ENCODE peak calls at places on chromosomes 3 and 15, in five cellular contexts. J is HCT116, B is stomach, R is transverse colon, V is spleen. Y is an unnamed sample.

GRCh38 chr3:51538115-51538458 is 432 bp upstream of the RAD54L2 start:
- DNase-seq in J (no peak), B (no peak), R (no peak), V (no peak), Y (no peak)

GRCh38 chr3:54783611-54784010 is 144.2 kb downstream of the LRTM1 start:
- DNase-seq in J (no peak), B (no peak), R (no peak), V (no peak), Y (no peak)

GRCh38 chr3:198113219-198114053 is 153.4 kb downstream of the LMLN start:
- DNase-seq in J (no peak), B (no peak), R (no peak), V (peak; percentile 88), Y (no peak)

GRCh38 chr3:142502187-142502985 is 54.5 kb upstream of the XRN1 start:
- DNase-seq in J (no peak), B (no peak), R (no peak), V (no peak), Y (no peak)

GRCh38 chr3:197792019-197792647 is 1.1 kb downstream of the LRCH3 start:
- DNase-seq in J (no peak), B (no peak), R (no peak), V (no peak), Y (no peak)

GRCh38 chr15:31453558-31454318 is 127.1 kb downstream of the KLF13 start:
- DNase-seq in J (no peak), B (no peak), R (peak; percentile 6), V (peak; percentile 40), Y (no peak)

GRCh38 chr3:183253364-183253960 is 409 bp downstream of the B3GNT5 start:
- DNase-seq in J (no peak), B (peak; percentile 79), R (peak; percentile 68), V (peak; percentile 93), Y (peak; percentile 91)

GRCh38 chr3:147361671-147362420 is 44.5 kb downstream of the ZIC4 start:
- DNase-seq in J (peak; percentile 34), B (no peak), R (peak; percentile 39), V (no peak), Y (no peak)

GRCh38 chr3:122727766-122728165 is 47.1 kb downstream of the PARP14 start:
- DNase-seq in J (no peak), B (no peak), R (no peak), V (no peak), Y (no peak)
- TF ChIP-seq POLR2AphosphoS5 in J (no peak), B (no peak), R (no peak), V (peak; percentile 14), Y (no peak)

GRCh38 chr15:67120009-67120838 is 54.8 kb downstream of the SMAD3 start:
- DNase-seq in J (no peak), B (no peak), R (no peak), V (no peak), Y (no peak)
- H3K4me3 ChIP-seq in J (no peak overlapping the region), B (peak overlapping the region; percentile 33), R (no peak overlapping the region), V (peak overlapping the region; percentile 7), Y (peak overlapping the region; percentile 38)

GRCh38 chr3:69420781-69421520 is 35.1 kb upstream of the FRMD4B start:
- DNase-seq in J (no peak), B (no peak), R (no peak), V (no peak), Y (no peak)
- TF ChIP-seq POLR2AphosphoS5 in J (no peak), B (no peak), R (no peak), V (peak; percentile 51), Y (no peak)

GRCh38 chr3:72275296-72275820 is 490.4 kb upstream of the PROK2 start:
- DNase-seq in J (no peak), B (no peak), R (no peak), V (no peak), Y (no peak)

GRCh38 chr3:72273615-72274014 is 488.7 kb upstream of the PROK2 start:
- DNase-seq in J (no peak), B (no peak), R (no peak), V (no peak), Y (no peak)

GRCh38 chr3:72272356-72272755 is 487.4 kb upstream of the PROK2 start:
- DNase-seq in J (no peak), B (no peak), R (no peak), V (no peak), Y (no peak)

GRCh38 chr3:72271923-72272322 is 487.0 kb upstream of the PROK2 start:
- DNase-seq in J (no peak), B (no peak), R (no peak), V (no peak), Y (no peak)

DNA sequence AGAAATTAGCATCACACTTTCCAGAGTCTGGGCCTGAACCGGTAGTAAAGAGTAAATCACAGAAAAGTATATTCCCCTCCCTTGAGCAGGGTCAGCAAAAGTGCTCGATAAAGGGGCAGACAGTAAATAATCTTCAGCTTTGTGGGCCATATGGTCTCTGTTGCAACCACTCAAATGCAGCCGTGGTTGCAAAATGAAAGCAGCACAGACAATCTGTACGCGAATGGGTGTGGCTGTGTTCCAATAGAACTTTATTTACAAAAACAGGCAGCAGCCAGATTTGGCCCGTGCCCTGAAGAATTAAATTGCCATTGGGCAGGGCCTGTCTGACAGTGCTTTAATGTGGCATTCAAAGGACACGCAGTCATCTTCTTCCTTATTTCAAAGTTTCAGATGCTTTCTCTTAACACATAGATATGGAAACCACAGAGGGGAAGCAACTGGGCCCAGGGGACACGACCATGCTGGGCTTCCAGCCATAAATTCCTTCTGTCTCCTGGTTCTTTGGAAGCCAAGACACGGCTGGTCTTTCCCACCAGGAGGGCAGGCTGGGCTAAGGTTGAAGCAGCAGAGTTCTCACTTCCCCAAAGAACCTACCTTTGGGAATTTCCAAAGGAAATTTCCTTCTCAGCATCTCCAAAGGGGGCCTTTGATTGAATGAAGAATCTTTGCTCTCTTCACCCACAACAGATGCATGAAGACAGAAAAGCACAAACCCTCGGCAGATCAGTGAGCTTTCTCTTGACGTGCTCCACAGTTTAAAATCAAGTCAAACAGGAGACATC is 489.8 kb upstream of the PROK2 start:
- DNase-seq in J (no peak), B (peak; percentile 62), R (peak; percentile 74), V (no peak), Y (peak; percentile 82)
- H3K4me3 ChIP-seq in J (no peak overlapping the region), B (no peak overlapping the region), R (no peak overlapping the region), V (no peak overlapping the region), Y (peak overlapping the region; percentile 14)

Y was measured in sigmoid colon.